ENCODE peak calls at places on chromosomes 13 and 19, in ten cellular contexts. One of them, this sample, is unnamed.

GRCh38 chr19:47357788-47358680 is 8.9 kb downstream of the DHX34 start:
- DNase-seq in NCI-H146: no peak
- DNase-seq in G401: no peak
- DNase-seq in Daoy: no peak
- DNase-seq in cardiac muscle cell: no peak
- DNase-seq in stimulated activated CD8-positive, alpha-beta memory T cell treated with anti-CD3 and anti-CD28 coated beads, Interleukin-4, amount 100 ng/mL, for 1 hour: no peak
- DNase-seq in upper lobe of right lung: no peak
- DNase-seq in foreskin keratinocyte: no peak
- DNase-seq in activated naive CD4-positive, alpha-beta T cell treated with anti-CD3 and anti-CD28 coated beads, Interleukin-2, amount 10 ng/mL, durations not matched to agents 7 days and 5 days: no peak
- DNase-seq in NCI-H1092: no peak
- DNase-seq in this sample: no peak

GRCh38 chr13:40152145-40152544 is 496.7 kb downstream of the COG6 start:
- DNase-seq in activated naive CD4-positive, alpha-beta T cell treated with anti-CD3 and anti-CD28 coated beads, Interleukin-2, amount 10 ng/mL, durations not matched to agents 7 days and 5 days: no peak
- DNase-seq in foreskin keratinocyte: no peak
- DNase-seq in Daoy: peak
- DNase-seq in NCI-H146: no peak
- DNase-seq in G401: no peak
- DNase-seq in cardiac muscle cell: no peak
- DNase-seq in stimulated activated CD8-positive, alpha-beta memory T cell treated with anti-CD3 and anti-CD28 coated beads, Interleukin-4, amount 100 ng/mL, for 1 hour: no peak
- DNase-seq in upper lobe of right lung: no peak
- DNase-seq in NCI-H1092: no peak
- DNase-seq in this sample: no peak

GRCh38 chr19:17720487-17720839 is 1.2 kb downstream of the MAP1S start:
- DNase-seq in Daoy: no peak
- DNase-seq in foreskin keratinocyte: no peak
- DNase-seq in activated naive CD4-positive, alpha-beta T cell treated with anti-CD3 and anti-CD28 coated beads, Interleukin-2, amount 10 ng/mL, durations not matched to agents 7 days and 5 days: no peak
- DNase-seq in upper lobe of right lung: no peak
- DNase-seq in cardiac muscle cell: no peak
- DNase-seq in NCI-H146: no peak
- DNase-seq in G401: no peak
- DNase-seq in NCI-H1092: no peak
- DNase-seq in stimulated activated CD8-positive, alpha-beta memory T cell treated with anti-CD3 and anti-CD28 coated beads, Interleukin-4, amount 100 ng/mL, for 1 hour: no peak
- DNase-seq in this sample: no peak

GRCh38 chr13:104006625-104007061 is 940.4 kb upstream of the SLC10A2 start:
- DNase-seq in stimulated activated CD8-positive, alpha-beta memory T cell treated with anti-CD3 and anti-CD28 coated beads, Interleukin-4, amount 100 ng/mL, for 1 hour: no peak
- DNase-seq in cardiac muscle cell: peak
- DNase-seq in NCI-H1092: no peak
- DNase-seq in foreskin keratinocyte: no peak
- DNase-seq in NCI-H146: no peak
- DNase-seq in activated naive CD4-positive, alpha-beta T cell treated with anti-CD3 and anti-CD28 coated beads, Interleukin-2, amount 10 ng/mL, durations not matched to agents 7 days and 5 days: no peak
- DNase-seq in Daoy: peak
- DNase-seq in G401: no peak
- DNase-seq in upper lobe of right lung: no peak
- DNase-seq in this sample: no peak

GRCh38 chr13:113411216-113412023 is 41.9 kb downstream of the ADPRHL1 start:
- DNase-seq in Daoy: peak
- DNase-seq in NCI-H1092: no peak
- DNase-seq in NCI-H146: no peak
- DNase-seq in upper lobe of right lung: peak
- DNase-seq in cardiac muscle cell: no peak
- DNase-seq in foreskin keratinocyte: no peak
- DNase-seq in G401: no peak
- DNase-seq in stimulated activated CD8-positive, alpha-beta memory T cell treated with anti-CD3 and anti-CD28 coated beads, Interleukin-4, amount 100 ng/mL, for 1 hour: no peak
- DNase-seq in activated naive CD4-positive, alpha-beta T cell treated with anti-CD3 and anti-CD28 coated beads, Interleukin-2, amount 10 ng/mL, durations not matched to agents 7 days and 5 days: no peak
- DNase-seq in this sample: no peak

GRCh38 chr13:65854431-65854830 is 1375.7 kb downstream of the PCDH9 start:
- DNase-seq in stimulated activated CD8-positive, alpha-beta memory T cell treated with anti-CD3 and anti-CD28 coated beads, Interleukin-4, amount 100 ng/mL, for 1 hour: no peak
- DNase-seq in G401: no peak
- DNase-seq in activated naive CD4-positive, alpha-beta T cell treated with anti-CD3 and anti-CD28 coated beads, Interleukin-2, amount 10 ng/mL, durations not matched to agents 7 days and 5 days: no peak
- DNase-seq in NCI-H1092: no peak
- DNase-seq in Daoy: no peak
- DNase-seq in foreskin keratinocyte: no peak
- DNase-seq in NCI-H146: no peak
- DNase-seq in upper lobe of right lung: no peak
- DNase-seq in cardiac muscle cell: no peak
- DNase-seq in this sample: no peak

GRCh38 chr19:12949363-12950284 is 4.0 kb downstream of the RAD23A start:
- DNase-seq in foreskin keratinocyte: no peak
- DNase-seq in NCI-H146: no peak
- DNase-seq in cardiac muscle cell: no peak
- DNase-seq in stimulated activated CD8-positive, alpha-beta memory T cell treated with anti-CD3 and anti-CD28 coated beads, Interleukin-4, amount 100 ng/mL, for 1 hour: no peak
- DNase-seq in upper lobe of right lung: no peak
- DNase-seq in Daoy: no peak
- DNase-seq in NCI-H1092: no peak
- DNase-seq in G401: no peak
- DNase-seq in activated naive CD4-positive, alpha-beta T cell treated with anti-CD3 and anti-CD28 coated beads, Interleukin-2, amount 10 ng/mL, durations not matched to agents 7 days and 5 days: no peak
- DNase-seq in this sample: no peak

GRCh38 chr19:32201661-32202060 is 143.7 kb upstream of the ZNF507 start:
- DNase-seq in Daoy: peak
- DNase-seq in stimulated activated CD8-positive, alpha-beta memory T cell treated with anti-CD3 and anti-CD28 coated beads, Interleukin-4, amount 100 ng/mL, for 1 hour: no peak
- DNase-seq in activated naive CD4-positive, alpha-beta T cell treated with anti-CD3 and anti-CD28 coated beads, Interleukin-2, amount 10 ng/mL, durations not matched to agents 7 days and 5 days: peak
- DNase-seq in upper lobe of right lung: no peak
- DNase-seq in NCI-H146: no peak
- DNase-seq in foreskin keratinocyte: no peak
- DNase-seq in G401: no peak
- DNase-seq in cardiac muscle cell: no peak
- DNase-seq in NCI-H1092: no peak
- DNase-seq in this sample: no peak

GRCh38 chr19:10000171-10000826 is 10.0 kb downstream of the COL5A3 start:
- DNase-seq in cardiac muscle cell: peak
- DNase-seq in NCI-H146: peak
- DNase-seq in upper lobe of right lung: peak
- DNase-seq in NCI-H1092: peak
- DNase-seq in G401: peak
- DNase-seq in stimulated activated CD8-positive, alpha-beta memory T cell treated with anti-CD3 and anti-CD28 coated beads, Interleukin-4, amount 100 ng/mL, for 1 hour: peak
- DNase-seq in foreskin keratinocyte: no peak
- DNase-seq in activated naive CD4-positive, alpha-beta T cell treated with anti-CD3 and anti-CD28 coated beads, Interleukin-2, amount 10 ng/mL, durations not matched to agents 7 days and 5 days: peak
- DNase-seq in Daoy: peak
- DNase-seq in this sample: no peak

GRCh38 chr19:12090807-12091206 is 26.3 kb downstream of the ZNF844 start:
- DNase-seq in foreskin keratinocyte: no peak
- DNase-seq in NCI-H146: peak
- DNase-seq in Daoy: peak
- DNase-seq in G401: peak
- DNase-seq in upper lobe of right lung: peak
- DNase-seq in activated naive CD4-positive, alpha-beta T cell treated with anti-CD3 and anti-CD28 coated beads, Interleukin-2, amount 10 ng/mL, durations not matched to agents 7 days and 5 days: peak
- DNase-seq in cardiac muscle cell: peak
- DNase-seq in stimulated activated CD8-positive, alpha-beta memory T cell treated with anti-CD3 and anti-CD28 coated beads, Interleukin-4, amount 100 ng/mL, for 1 hour: peak
- DNase-seq in NCI-H1092: peak
- DNase-seq in this sample: peak

GRCh38 chr19:40445945-40446784 is 2.0 kb upstream of the SERTAD3 start:
- DNase-seq in cardiac muscle cell: no peak
- DNase-seq in NCI-H1092: no peak
- DNase-seq in NCI-H146: no peak
- DNase-seq in upper lobe of right lung: no peak
- DNase-seq in stimulated activated CD8-positive, alpha-beta memory T cell treated with anti-CD3 and anti-CD28 coated beads, Interleukin-4, amount 100 ng/mL, for 1 hour: no peak
- DNase-seq in Daoy: no peak
- DNase-seq in activated naive CD4-positive, alpha-beta T cell treated with anti-CD3 and anti-CD28 coated beads, Interleukin-2, amount 10 ng/mL, durations not matched to agents 7 days and 5 days: no peak
- DNase-seq in G401: no peak
- DNase-seq in foreskin keratinocyte: peak
- DNase-seq in this sample: no peak

GRCh38 chr19:17952041-17952976 is 14.6 kb upstream of the KCNN1 start:
- DNase-seq in upper lobe of right lung: no peak
- DNase-seq in NCI-H146: no peak
- DNase-seq in cardiac muscle cell: peak
- DNase-seq in NCI-H1092: peak
- DNase-seq in activated naive CD4-positive, alpha-beta T cell treated with anti-CD3 and anti-CD28 coated beads, Interleukin-2, amount 10 ng/mL, durations not matched to agents 7 days and 5 days: no peak
- DNase-seq in stimulated activated CD8-positive, alpha-beta memory T cell treated with anti-CD3 and anti-CD28 coated beads, Interleukin-4, amount 100 ng/mL, for 1 hour: no peak
- DNase-seq in foreskin keratinocyte: no peak
- DNase-seq in G401: no peak
- DNase-seq in Daoy: no peak
- DNase-seq in this sample: peak

GRCh38 chr13:106350208-106350607 is 185.3 kb downstream of the EFNB2 start:
- DNase-seq in NCI-H1092: no peak
- DNase-seq in foreskin keratinocyte: no peak
- DNase-seq in activated naive CD4-positive, alpha-beta T cell treated with anti-CD3 and anti-CD28 coated beads, Interleukin-2, amount 10 ng/mL, durations not matched to agents 7 days and 5 days: no peak
- DNase-seq in G401: no peak
- DNase-seq in cardiac muscle cell: no peak
- DNase-seq in upper lobe of right lung: no peak
- DNase-seq in NCI-H146: no peak
- DNase-seq in Daoy: no peak
- DNase-seq in stimulated activated CD8-positive, alpha-beta memory T cell treated with anti-CD3 and anti-CD28 coated beads, Interleukin-4, amount 100 ng/mL, for 1 hour: no peak
- DNase-seq in this sample: peak

GRCh38 chr19:29264897-29265296 is 51.9 kb upstream of the UQCRFS1 start:
- DNase-seq in G401: no peak
- DNase-seq in cardiac muscle cell: no peak
- DNase-seq in NCI-H1092: no peak
- DNase-seq in Daoy: no peak
- DNase-seq in foreskin keratinocyte: no peak
- DNase-seq in activated naive CD4-positive, alpha-beta T cell treated with anti-CD3 and anti-CD28 coated beads, Interleukin-2, amount 10 ng/mL, durations not matched to agents 7 days and 5 days: no peak
- DNase-seq in stimulated activated CD8-positive, alpha-beta memory T cell treated with anti-CD3 and anti-CD28 coated beads, Interleukin-4, amount 100 ng/mL, for 1 hour: no peak
- DNase-seq in NCI-H146: no peak
- DNase-seq in upper lobe of right lung: peak
- DNase-seq in this sample: no peak

GRCh38 chr13:77356155-77356554 is 29.3 kb upstream of the MYCBP2 start:
- DNase-seq in G401: no peak
- DNase-seq in NCI-H1092: no peak
- DNase-seq in Daoy: no peak
- DNase-seq in upper lobe of right lung: no peak
- DNase-seq in foreskin keratinocyte: no peak
- DNase-seq in activated naive CD4-positive, alpha-beta T cell treated with anti-CD3 and anti-CD28 coated beads, Interleukin-2, amount 10 ng/mL, durations not matched to agents 7 days and 5 days: no peak
- DNase-seq in NCI-H146: no peak
- DNase-seq in stimulated activated CD8-positive, alpha-beta memory T cell treated with anti-CD3 and anti-CD28 coated beads, Interleukin-4, amount 100 ng/mL, for 1 hour: no peak
- DNase-seq in cardiac muscle cell: no peak
- DNase-seq in this sample: no peak

GRCh38 chr19:3687774-3688706 is 12.2 kb downstream of the PIP5K1C start:
- DNase-seq in foreskin keratinocyte: no peak
- DNase-seq in stimulated activated CD8-positive, alpha-beta memory T cell treated with anti-CD3 and anti-CD28 coated beads, Interleukin-4, amount 100 ng/mL, for 1 hour: no peak
- DNase-seq in G401: peak
- DNase-seq in upper lobe of right lung: no peak
- DNase-seq in Daoy: no peak
- DNase-seq in activated naive CD4-positive, alpha-beta T cell treated with anti-CD3 and anti-CD28 coated beads, Interleukin-2, amount 10 ng/mL, durations not matched to agents 7 days and 5 days: peak
- DNase-seq in NCI-H1092: no peak
- DNase-seq in cardiac muscle cell: peak
- DNase-seq in NCI-H146: peak
- DNase-seq in this sample: peak

GRCh38 chr19:35554076-35554475 is 8.7 kb downstream of the TMEM147 start:
- DNase-seq in G401: no peak
- DNase-seq in NCI-H1092: no peak
- DNase-seq in activated naive CD4-positive, alpha-beta T cell treated with anti-CD3 and anti-CD28 coated beads, Interleukin-2, amount 10 ng/mL, durations not matched to agents 7 days and 5 days: no peak
- DNase-seq in stimulated activated CD8-positive, alpha-beta memory T cell treated with anti-CD3 and anti-CD28 coated beads, Interleukin-4, amount 100 ng/mL, for 1 hour: no peak
- DNase-seq in Daoy: no peak
- DNase-seq in foreskin keratinocyte: no peak
- DNase-seq in NCI-H146: no peak
- DNase-seq in upper lobe of right lung: no peak
- DNase-seq in cardiac muscle cell: no peak
- DNase-seq in this sample: no peak

GRCh38 chr19:29761575-29762225 is 46.6 kb upstream of the C19orf12 start:
- DNase-seq in stimulated activated CD8-positive, alpha-beta memory T cell treated with anti-CD3 and anti-CD28 coated beads, Interleukin-4, amount 100 ng/mL, for 1 hour: no peak
- DNase-seq in NCI-H146: no peak
- DNase-seq in cardiac muscle cell: no peak
- DNase-seq in foreskin keratinocyte: no peak
- DNase-seq in NCI-H1092: no peak
- DNase-seq in G401: no peak
- DNase-seq in activated naive CD4-positive, alpha-beta T cell treated with anti-CD3 and anti-CD28 coated beads, Interleukin-2, amount 10 ng/mL, durations not matched to agents 7 days and 5 days: no peak
- DNase-seq in Daoy: no peak
- DNase-seq in upper lobe of right lung: no peak
- DNase-seq in this sample: no peak

GRCh38 chr19:571127-571974 is 1.0 kb upstream of the BSG start:
- DNase-seq in cardiac muscle cell: peak
- DNase-seq in Daoy: peak
- DNase-seq in stimulated activated CD8-positive, alpha-beta memory T cell treated with anti-CD3 and anti-CD28 coated beads, Interleukin-4, amount 100 ng/mL, for 1 hour: no peak
- DNase-seq in activated naive CD4-positive, alpha-beta T cell treated with anti-CD3 and anti-CD28 coated beads, Interleukin-2, amount 10 ng/mL, durations not matched to agents 7 days and 5 days: peak
- DNase-seq in G401: peak
- DNase-seq in foreskin keratinocyte: no peak
- DNase-seq in NCI-H146: peak
- DNase-seq in NCI-H1092: no peak
- DNase-seq in upper lobe of right lung: peak
- DNase-seq in this sample: peak

GRCh38 chr19:29662604-29663404 is 2.5 kb upstream of the PLEKHF1 start:
- DNase-seq in G401: peak
- DNase-seq in cardiac muscle cell: peak
- DNase-seq in NCI-H146: peak
- DNase-seq in Daoy: peak
- DNase-seq in upper lobe of right lung: peak
- DNase-seq in foreskin keratinocyte: no peak
- DNase-seq in activated naive CD4-positive, alpha-beta T cell treated with anti-CD3 and anti-CD28 coated beads, Interleukin-2, amount 10 ng/mL, durations not matched to agents 7 days and 5 days: no peak
- DNase-seq in stimulated activated CD8-positive, alpha-beta memory T cell treated with anti-CD3 and anti-CD28 coated beads, Interleukin-4, amount 100 ng/mL, for 1 hour: no peak
- DNase-seq in NCI-H1092: no peak
- DNase-seq in this sample: no peak

GRCh38 chr19:55443824-55444719 is 972 bp upstream of the SHISA7 start:
- DNase-seq in upper lobe of right lung: no peak
- DNase-seq in Daoy: no peak
- DNase-seq in NCI-H1092: no peak
- DNase-seq in G401: no peak
- DNase-seq in activated naive CD4-positive, alpha-beta T cell treated with anti-CD3 and anti-CD28 coated beads, Interleukin-2, amount 10 ng/mL, durations not matched to agents 7 days and 5 days: no peak
- DNase-seq in stimulated activated CD8-positive, alpha-beta memory T cell treated with anti-CD3 and anti-CD28 coated beads, Interleukin-4, amount 100 ng/mL, for 1 hour: no peak
- DNase-seq in cardiac muscle cell: no peak
- DNase-seq in foreskin keratinocyte: no peak
- DNase-seq in NCI-H146: no peak
- DNase-seq in this sample: no peak

GRCh38 chr19:35732540-35733179 is 9.6 kb downstream of the IGFLR1 start:
- DNase-seq in stimulated activated CD8-positive, alpha-beta memory T cell treated with anti-CD3 and anti-CD28 coated beads, Interleukin-4, amount 100 ng/mL, for 1 hour: no peak
- DNase-seq in Daoy: no peak
- DNase-seq in activated naive CD4-positive, alpha-beta T cell treated with anti-CD3 and anti-CD28 coated beads, Interleukin-2, amount 10 ng/mL, durations not matched to agents 7 days and 5 days: no peak
- DNase-seq in NCI-H1092: no peak
- DNase-seq in upper lobe of right lung: no peak
- DNase-seq in cardiac muscle cell: no peak
- DNase-seq in G401: no peak
- DNase-seq in NCI-H146: no peak
- DNase-seq in foreskin keratinocyte: no peak
- DNase-seq in this sample: no peak